ENCODE peak calls at places on chromosomes 2 and 18, in ten cellular contexts. T is neural progenitor cell; E is Panc1; I is spleen; X is small intestine; A is cardiac muscle cell; P is IMR-90; D is CD4-positive, alpha-beta memory T cell; F is ovary; M is mucosa of descending colon. S is an unnamed sample. For H3K4me1 and H3K36me3, the result is how much of the 10 kb centered on the place peaks cover.

GRCh38 chr2:43075906-43076585 is 150.4 kb downstream of the ZFP36L2 start:
- DNase-seq in T (no peak), E (no peak), I (peak), X (no peak), A (no peak), P (peak), D (no peak), F (no peak), M (no peak), S (no peak)

GRCh38 chr18:55354795-55355194 is 233.2 kb downstream of the TCF4 start:
- DNase-seq in T (no peak), E (no peak), I (no peak), X (no peak), A (no peak), P (peak), D (no peak), F (no peak), M (no peak), S (no peak)

GRCh38 chr18:50982802-50983179 is 15.0 kb downstream of the ELAC1 start:
- DNase-seq in T (no peak), E (no peak), I (no peak), X (no peak), A (no peak), P (peak), D (no peak), F (no peak), M (peak), S (no peak)

GRCh38 chr2:46329803-46330775 is 32.9 kb downstream of the EPAS1 start:
- DNase-seq in T (no peak), E (no peak), I (no peak), X (no peak), A (no peak), P (peak), D (no peak), F (no peak), M (no peak), S (no peak)

GRCh38 chr18:56233595-56233994 is 404.8 kb downstream of the TXNL1 start:
- DNase-seq in T (no peak), E (no peak), I (no peak), X (no peak), A (no peak), P (peak), D (no peak), F (peak), M (no peak), S (no peak)

GRCh38 chr2:97701851-97702465 is 11.4 kb upstream of the ZAP70 start:
- DNase-seq in T (no peak), E (no peak), I (no peak), X (no peak), A (no peak), P (no peak), D (no peak), F (no peak), M (no peak), S (no peak)

GRCh38 chr2:1460851-1461418 is 47.7 kb downstream of the TPO start:
- DNase-seq in T (no peak), E (no peak), I (no peak), X (no peak), A (no peak), P (no peak), D (no peak), F (no peak), M (no peak), S (no peak)

GRCh38 chr2:226991663-226992062 is 155.8 kb downstream of the RHBDD1 start:
- DNase-seq in T (no peak), E (no peak), I (no peak), X (no peak), A (no peak), P (no peak), D (no peak), F (no peak), M (no peak), S (no peak)

GRCh38 chr18:36188912-36189311 is 1.6 kb downstream of the MOCOS start:
- DNase-seq in T (peak), E (no peak), I (no peak), X (peak), A (no peak), P (no peak), D (no peak), F (no peak), M (no peak), S (no peak)

GRCh38 chr2:132550285-132550684 is 119.7 kb downstream of the LYPD1 start:
- DNase-seq in T (no peak), E (no peak), I (no peak), X (no peak), A (peak), P (no peak), D (no peak), F (no peak), M (no peak), S (no peak)

GRCh38 chr18:32360682-32361345 is 109.9 kb downstream of the GAREM1 start:
- DNase-seq in T (no peak), E (no peak), I (no peak), X (no peak), A (no peak), P (no peak), D (no peak), F (no peak), M (no peak), S (no peak)

GRCh38 chr18:56196495-56197225 is 441.7 kb downstream of the TXNL1 start:
- DNase-seq in T (no peak), E (no peak), I (no peak), X (no peak), A (no peak), P (peak), D (no peak), F (no peak), M (no peak), S (no peak)

GRCh38 chr2:67839668-67840067 is 223.1 kb downstream of the C1D start:
- DNase-seq in T (no peak), E (no peak), I (no peak), X (no peak), A (no peak), P (peak), D (no peak), F (no peak), M (no peak), S (no peak)

GRCh38 chr2:171958475-171958874 is 36.2 kb downstream of the HAT1 start:
- DNase-seq in T (no peak), E (no peak), I (no peak), X (no peak), A (no peak), P (peak), D (no peak), F (no peak), M (no peak), S (no peak)

GRCh38 chr2:174016447-174016846 is 51.3 kb upstream of the SP3 start:
- DNase-seq in T (no peak), E (no peak), I (no peak), X (no peak), A (no peak), P (no peak), D (no peak), F (no peak), M (no peak), S (no peak)

GRCh38 chr2:171979103-171979502 is 20.6 kb upstream of the METAP1D start:
- DNase-seq in T (no peak), E (no peak), I (no peak), X (no peak), A (no peak), P (no peak), D (no peak), F (no peak), M (no peak), S (no peak)

GRCh38 chr18:66764225-66764624 is 160.3 kb upstream of the CDH19 start:
- DNase-seq in T (no peak), E (no peak), I (no peak), X (no peak), A (no peak), P (no peak), D (no peak), F (no peak), M (no peak), S (no peak)

GRCh38 chr18:3058328-3059191 is 45.6 kb upstream of the LPIN2 start:
- DNase-seq in T (no peak), E (peak), I (no peak), X (peak), A (no peak), P (no peak), D (peak), F (no peak), M (no peak), S (no peak)

GRCh38 chr2:240155080-240156025 is 14.9 kb upstream of the OTOS start:
- DNase-seq in T (peak), E (no peak), I (peak), X (no peak), A (no peak), P (peak), D (no peak), F (no peak), M (no peak), S (no peak)

GRCh38 chr2:162025121-162025911 is 48.7 kb downstream of the DPP4 start:
- DNase-seq in T (no peak), E (no peak), I (no peak), X (no peak), A (no peak), P (peak), D (no peak), F (no peak), M (no peak), S (no peak)

GRCh38 chr2:35785564-35785963 is 570.0 kb upstream of the CRIM1 start:
- DNase-seq in T (no peak), E (no peak), I (no peak), X (no peak), A (no peak), P (no peak), D (no peak), F (no peak), M (no peak), S (no peak)

GRCh38 chr18:80154293-80154692 is 45.2 kb downstream of the ADNP2 start:
- DNase-seq in T (peak), E (no peak), I (no peak), X (peak), A (no peak), P (peak), D (no peak), F (no peak), M (peak), S (no peak)

GRCh38 chr2:110167326-110167955 is 37.4 kb downstream of the NPHP1 start:
- DNase-seq in T (no peak), E (no peak), I (no peak), X (no peak), A (no peak), P (no peak), D (no peak), F (no peak), M (no peak), S (no peak)

GRCh38 chr2:144078802-144079386 is 441.0 kb downstream of the ZEB2 start:
- DNase-seq in T (no peak), E (no peak), I (no peak), X (no peak), A (no peak), P (no peak), D (no peak), F (no peak), M (no peak), S (no peak)

GRCh38 chr2:236715511-236715961 is 145.9 kb downstream of the ACKR3 start:
- DNase-seq in T (peak), E (no peak), I (peak), X (peak), A (no peak), P (no peak), D (no peak), F (no peak), M (peak), S (no peak)

GRCh38 chr2:236717120-236717519 is 147.5 kb downstream of the ACKR3 start:
- DNase-seq in T (no peak), E (no peak), I (no peak), X (no peak), A (no peak), P (no peak), D (no peak), F (no peak), M (no peak), S (no peak)

GRCh38 chr2:236718207-236718992 is 148.8 kb downstream of the ACKR3 start:
- DNase-seq in T (no peak), E (no peak), I (no peak), X (no peak), A (no peak), P (peak), D (no peak), F (no peak), M (no peak), S (no peak)

GRCh38 chr2:236719192-236719635 is 149.6 kb downstream of the ACKR3 start:
- DNase-seq in T (no peak), E (no peak), I (peak), X (no peak), A (no peak), P (no peak), D (no peak), F (no peak), M (no peak), S (no peak)

GRCh38 chr2:236717719-236718118 is 148.1 kb downstream of the ACKR3 start:
- DNase-seq in T (no peak), E (no peak), I (no peak), X (no peak), A (no peak), P (no peak), D (no peak), F (no peak), M (no peak), S (no peak)
- H3K4me1 ChIP-seq in T (under half), E (under half), I (under half), X (under half), A (under half), P (under half), D (under half), F (under half), M (under half), S (under half)

GRCh38 chr2:206160124-206160806 is 570 bp downstream of the EEF1B2 start:
- DNase-seq in T (no peak), E (no peak), I (peak), X (no peak), A (peak), P (peak), D (no peak), F (no peak), M (no peak), S (no peak)

GRCh38 chr2:206159346-206160123 is at the start of the genes EEF1B2 and NDUFS1:
- DNase-seq in T (peak), E (peak), I (peak), X (peak), A (peak), P (peak), D (peak), F (peak), M (peak), S (peak)

GRCh38 chr2:206163251-206163880 is 3.7 kb downstream of the EEF1B2 start:
- DNase-seq in T (no peak), E (no peak), I (no peak), X (no peak), A (no peak), P (no peak), D (no peak), F (no peak), M (no peak), S (no peak)

GRCh38 chr2:206158563-206159345 is 490 bp downstream of the NDUFS1 start:
- DNase-seq in T (peak), E (no peak), I (no peak), X (no peak), A (peak), P (peak), D (no peak), F (no peak), M (no peak), S (no peak)

DNA sequence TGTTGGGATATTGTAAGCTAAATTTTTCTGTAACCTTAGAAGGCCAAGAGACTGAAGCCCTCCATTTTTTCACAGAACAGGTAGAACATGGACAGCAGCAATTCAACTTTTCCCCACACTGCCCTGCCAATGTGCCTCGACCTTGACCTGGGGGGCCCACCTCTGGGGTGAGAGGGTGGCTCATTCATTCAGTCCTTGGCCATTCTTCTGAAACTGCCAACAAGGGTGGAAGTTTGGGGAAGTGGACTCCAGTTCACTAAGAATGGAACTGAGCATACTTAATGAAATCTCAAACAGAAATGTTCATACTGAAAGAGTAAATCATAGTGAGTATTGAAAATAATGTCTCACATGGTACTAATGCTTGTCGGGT is 1.1 kb downstream of the EEF1B2 start:
- DNase-seq in T (no peak), E (no peak), I (no peak), X (no peak), A (no peak), P (no peak), D (no peak), F (no peak), M (no peak), S (no peak)
- H3K36me3 ChIP-seq in T (under half), E (under half), I (under half), X (under half), A (under half), P (under half), D (under half), F (under half), M (under half), S (under half)

DNA sequence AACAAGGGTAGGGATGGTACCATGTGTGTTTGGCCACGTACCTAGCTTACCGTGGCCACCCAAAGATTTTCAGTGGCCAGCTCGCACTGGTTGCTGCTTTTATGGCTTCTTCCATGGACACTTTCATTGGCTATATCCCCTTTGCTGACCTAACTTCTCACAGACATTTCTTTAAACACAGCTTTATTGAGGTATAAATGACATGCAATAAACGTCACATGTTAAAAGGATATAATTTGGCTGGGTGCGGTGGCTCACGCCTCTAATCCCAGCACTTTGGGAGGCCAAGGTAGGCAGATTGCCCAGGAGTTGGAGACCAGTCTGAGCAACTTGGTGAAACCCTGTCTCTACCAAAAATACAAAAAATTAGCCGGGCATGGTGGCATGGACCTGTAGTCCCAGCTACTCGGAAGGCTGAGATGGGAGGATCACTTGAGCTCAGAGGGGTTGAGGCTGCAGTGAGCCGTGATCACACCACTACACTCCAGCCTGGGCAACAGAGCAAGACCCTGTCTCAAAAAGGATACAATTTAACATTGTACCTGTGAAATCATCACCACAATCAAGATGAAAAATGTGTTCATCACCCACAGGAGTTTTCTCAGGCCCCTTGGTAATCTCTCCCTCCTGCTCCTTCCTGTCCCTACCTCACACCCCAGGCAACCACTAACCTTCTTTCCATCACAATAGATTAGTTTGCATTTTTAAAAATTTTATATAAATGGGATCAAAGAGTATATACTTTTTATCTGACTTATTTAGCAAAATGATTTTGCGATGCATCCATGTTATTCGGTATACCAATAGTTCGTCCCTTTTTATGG is 127.8 kb upstream of the PPP1CB start:
- DNase-seq in T (no peak), E (no peak), I (peak), X (peak), A (no peak), P (no peak), D (no peak), F (no peak), M (peak), S (no peak)
- H3K4me1 ChIP-seq in T (under half), E (under half), I (under half), X (under half), A (under half), P (under half), D (half or more), F (under half), M (half or more), S (under half)

GRCh38 chr2:48483916-48484315 is 46.0 kb upstream of the STON1 start:
- DNase-seq in T (no peak), E (no peak), I (no peak), X (no peak), A (no peak), P (peak), D (no peak), F (no peak), M (no peak), S (no peak)
- H3K36me3 ChIP-seq in T (under half), E (under half), I (half or more), X (under half), A (under half), P (under half), D (under half), F (under half), M (under half), S (under half)

GRCh38 chr2:238886453-238887094 is 38.7 kb downstream of the TWIST2 start:
- DNase-seq in T (no peak), E (no peak), I (no peak), X (no peak), A (no peak), P (no peak), D (no peak), F (no peak), M (no peak), S (no peak)
- H3K4me1 ChIP-seq in T (under half), E (under half), I (under half), X (under half), A (under half), P (under half), D (under half), F (under half), M (under half), S (under half)

GRCh38 chr2:11560806-11561205 is 27.0 kb downstream of the GREB1 start:
- DNase-seq in T (no peak), E (no peak), I (peak), X (no peak), A (no peak), P (no peak), D (no peak), F (peak), M (no peak), S (no peak)

GRCh38 chr2:11559066-11559785 is 25.4 kb downstream of the GREB1 start:
- DNase-seq in T (peak), E (no peak), I (peak), X (no peak), A (no peak), P (no peak), D (no peak), F (peak), M (no peak), S (no peak)

GRCh38 chr2:11558206-11558886 is 24.5 kb downstream of the GREB1 start:
- DNase-seq in T (no peak), E (no peak), I (peak), X (no peak), A (peak), P (no peak), D (no peak), F (peak), M (no peak), S (no peak)

GRCh38 chr2:11562011-11562410 is 28.2 kb downstream of the GREB1 start:
- DNase-seq in T (no peak), E (no peak), I (no peak), X (no peak), A (no peak), P (no peak), D (no peak), F (no peak), M (no peak), S (no peak)

GRCh38 chr2:11559786-11560155 is 25.9 kb downstream of the GREB1 start:
- DNase-seq in T (no peak), E (no peak), I (peak), X (no peak), A (peak), P (no peak), D (no peak), F (peak), M (no peak), S (no peak)
- H3K36me3 ChIP-seq in T (under half), E (under half), I (under half), X (under half), A (under half), P (under half), D (under half), F (under half), M (under half), S (under half)